ENCODE peak calls at places on chromosome 11, in ten cellular contexts. One of them, this sample, is unnamed.

GRCh38 chr11:64848779-64849599 is 4.5 kb upstream of the CDC42BPG start:
- DNase-seq in sigmoid colon: no peak
- DNase-seq in mammary epithelial cell: no peak
- DNase-seq in dorsolateral prefrontal cortex: no peak
- DNase-seq in neuronal stem cell: no peak
- DNase-seq in heart right ventricle: no peak
- DNase-seq in colonic mucosa: peak; percentile 85
- DNase-seq in PC-9: peak; percentile 88
- DNase-seq in prostate gland: no peak
- DNase-seq in left ventricle myocardium inferior: no peak
- DNase-seq in this sample: no peak

GRCh38 chr11:76613901-76614300 is 56.6 kb downstream of the LRRC32 start:
- DNase-seq in sigmoid colon: peak; percentile 35
- DNase-seq in mammary epithelial cell: no peak
- DNase-seq in dorsolateral prefrontal cortex: peak; percentile 23
- DNase-seq in neuronal stem cell: no peak
- DNase-seq in heart right ventricle: no peak
- DNase-seq in colonic mucosa: no peak
- DNase-seq in PC-9: no peak
- DNase-seq in prostate gland: no peak
- DNase-seq in left ventricle myocardium inferior: no peak
- DNase-seq in this sample: no peak

GRCh38 chr11:64880240-64881001 is 2.0 kb upstream of the EHD1 start:
- DNase-seq in sigmoid colon: no peak
- DNase-seq in mammary epithelial cell: no peak
- DNase-seq in dorsolateral prefrontal cortex: no peak
- DNase-seq in neuronal stem cell: no peak
- DNase-seq in heart right ventricle: no peak
- DNase-seq in colonic mucosa: no peak
- DNase-seq in PC-9: no peak
- DNase-seq in prostate gland: no peak
- DNase-seq in left ventricle myocardium inferior: peak; percentile 52
- DNase-seq in this sample: no peak

GRCh38 chr11:93849751-93850584 is 450 bp downstream of the VSTM5 start:
- DNase-seq in sigmoid colon: no peak
- DNase-seq in mammary epithelial cell: peak; percentile 1
- DNase-seq in dorsolateral prefrontal cortex: peak; percentile 42
- DNase-seq in neuronal stem cell: peak; percentile 5
- DNase-seq in heart right ventricle: peak; percentile 37
- DNase-seq in colonic mucosa: peak; percentile 79
- DNase-seq in PC-9: peak; percentile 37
- DNase-seq in prostate gland: no peak
- DNase-seq in left ventricle myocardium inferior: peak; percentile 22
- DNase-seq in this sample: no peak

GRCh38 chr11:67309166-67309565 is 5.8 kb downstream of the SSH3 start:
- DNase-seq in sigmoid colon: no peak
- DNase-seq in mammary epithelial cell: no peak
- DNase-seq in dorsolateral prefrontal cortex: no peak
- DNase-seq in neuronal stem cell: no peak
- DNase-seq in heart right ventricle: no peak
- DNase-seq in colonic mucosa: no peak
- DNase-seq in PC-9: no peak
- DNase-seq in prostate gland: no peak
- DNase-seq in left ventricle myocardium inferior: no peak
- DNase-seq in this sample: no peak

GRCh38 chr11:35009191-35009940 is 92.9 kb downstream of the PDHX start:
- DNase-seq in sigmoid colon: no peak
- DNase-seq in mammary epithelial cell: peak; percentile 93
- DNase-seq in dorsolateral prefrontal cortex: no peak
- DNase-seq in neuronal stem cell: no peak
- DNase-seq in heart right ventricle: no peak
- DNase-seq in colonic mucosa: peak; percentile 66
- DNase-seq in PC-9: peak; percentile 74
- DNase-seq in prostate gland: peak; percentile 50
- DNase-seq in left ventricle myocardium inferior: no peak
- DNase-seq in this sample: peak; percentile 48

GRCh38 chr11:39461065-39461464 is 1998.4 kb downstream of the LRRC4C start:
- DNase-seq in sigmoid colon: no peak
- DNase-seq in mammary epithelial cell: no peak
- DNase-seq in dorsolateral prefrontal cortex: no peak
- DNase-seq in neuronal stem cell: no peak
- DNase-seq in heart right ventricle: no peak
- DNase-seq in colonic mucosa: no peak
- DNase-seq in PC-9: no peak
- DNase-seq in prostate gland: no peak
- DNase-seq in left ventricle myocardium inferior: no peak
- DNase-seq in this sample: no peak

GRCh38 chr11:107857550-107858216 is 904 bp downstream of the SLC35F2 start:
- DNase-seq in sigmoid colon: peak; percentile 48
- DNase-seq in mammary epithelial cell: peak; percentile 26
- DNase-seq in dorsolateral prefrontal cortex: no peak
- DNase-seq in neuronal stem cell: no peak
- DNase-seq in heart right ventricle: no peak
- DNase-seq in colonic mucosa: peak; percentile 53
- DNase-seq in PC-9: no peak
- DNase-seq in prostate gland: no peak
- DNase-seq in left ventricle myocardium inferior: no peak
- DNase-seq in this sample: no peak

GRCh38 chr11:64364435-64364834 is 5.5 kb downstream of the RPS6KA4 start:
- DNase-seq in sigmoid colon: no peak
- DNase-seq in mammary epithelial cell: no peak
- DNase-seq in dorsolateral prefrontal cortex: no peak
- DNase-seq in neuronal stem cell: no peak
- DNase-seq in heart right ventricle: no peak
- DNase-seq in colonic mucosa: no peak
- DNase-seq in PC-9: no peak
- DNase-seq in prostate gland: no peak
- DNase-seq in left ventricle myocardium inferior: no peak
- DNase-seq in this sample: no peak

DNA sequence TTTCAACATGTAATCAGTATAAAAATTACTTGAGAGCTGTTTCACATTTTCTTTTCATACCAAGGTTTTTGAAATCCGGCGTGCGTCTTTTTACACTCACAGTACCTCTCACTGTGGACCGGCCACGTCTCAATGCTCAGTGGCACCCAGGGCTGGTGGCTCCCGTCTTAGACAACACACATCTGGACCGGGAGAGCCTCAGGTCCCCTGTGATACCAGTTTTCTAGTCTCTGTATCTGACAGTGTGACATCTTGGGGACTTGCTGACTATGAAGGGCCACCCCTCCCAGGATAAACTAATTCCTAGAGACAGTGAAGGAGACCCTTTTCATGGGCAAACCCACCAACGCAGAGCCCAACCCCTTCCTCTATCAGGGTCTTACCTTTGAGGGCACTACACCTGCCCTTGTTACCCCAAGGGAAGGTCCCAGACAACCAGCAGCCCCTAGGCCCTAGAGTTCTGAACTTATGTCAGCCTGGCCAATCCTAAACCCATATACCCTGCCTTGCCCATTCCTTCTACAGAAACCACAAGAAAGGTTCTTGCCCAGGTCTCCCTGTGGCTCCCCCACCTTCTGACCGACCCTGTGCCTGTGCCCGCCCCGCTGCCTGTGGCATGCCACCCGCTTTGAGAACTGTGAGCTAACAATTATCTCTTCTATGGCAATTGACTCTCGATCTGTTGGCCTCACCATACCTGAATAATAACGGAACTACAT is 6.1 kb upstream of the ASCL2 start:
- DNase-seq in sigmoid colon: no peak
- DNase-seq in mammary epithelial cell: no peak
- DNase-seq in dorsolateral prefrontal cortex: no peak
- DNase-seq in neuronal stem cell: no peak
- DNase-seq in heart right ventricle: no peak
- DNase-seq in colonic mucosa: no peak
- DNase-seq in PC-9: no peak
- DNase-seq in prostate gland: no peak
- DNase-seq in left ventricle myocardium inferior: no peak
- DNase-seq in this sample: peak; percentile 17
- H3K27me3 ChIP-seq in sigmoid colon: peaks cover 8% of the 10 kb centered on the region
- H3K27me3 ChIP-seq in mammary epithelial cell: peaks cover 8% of the 10 kb centered on the region
- H3K27me3 ChIP-seq in dorsolateral prefrontal cortex: no peaks in the 10 kb centered on the region
- H3K27me3 ChIP-seq in neuronal stem cell: peaks cover 9% of the 10 kb centered on the region
- H3K27me3 ChIP-seq in heart right ventricle: peaks cover 32% of the 10 kb centered on the region
- H3K27me3 ChIP-seq in colonic mucosa: peaks cover 2% of the 10 kb centered on the region
- H3K27me3 ChIP-seq in PC-9: no peaks in the 10 kb centered on the region
- H3K27me3 ChIP-seq in prostate gland: no peaks in the 10 kb centered on the region
- H3K27me3 ChIP-seq in left ventricle myocardium inferior: peaks cover 43% of the 10 kb centered on the region
- H3K27me3 ChIP-seq in this sample: no peaks in the 10 kb centered on the region

GRCh38 chr11:19768815-19769214 is 56.2 kb downstream of the NAV2 start:
- DNase-seq in sigmoid colon: no peak
- DNase-seq in mammary epithelial cell: no peak
- DNase-seq in dorsolateral prefrontal cortex: no peak
- DNase-seq in neuronal stem cell: no peak
- DNase-seq in heart right ventricle: no peak
- DNase-seq in colonic mucosa: no peak
- DNase-seq in PC-9: no peak
- DNase-seq in prostate gland: no peak
- DNase-seq in left ventricle myocardium inferior: no peak
- DNase-seq in this sample: peak; percentile 33

GRCh38 chr11:19766810-19767209 is 54.2 kb downstream of the NAV2 start:
- DNase-seq in sigmoid colon: no peak
- DNase-seq in mammary epithelial cell: peak; percentile 30
- DNase-seq in dorsolateral prefrontal cortex: no peak
- DNase-seq in neuronal stem cell: no peak
- DNase-seq in heart right ventricle: no peak
- DNase-seq in colonic mucosa: no peak
- DNase-seq in PC-9: no peak
- DNase-seq in prostate gland: no peak
- DNase-seq in left ventricle myocardium inferior: no peak
- DNase-seq in this sample: no peak

GRCh38 chr11:19767691-19768151 is 55.1 kb downstream of the NAV2 start:
- DNase-seq in sigmoid colon: no peak
- DNase-seq in mammary epithelial cell: no peak
- DNase-seq in dorsolateral prefrontal cortex: no peak
- DNase-seq in neuronal stem cell: no peak
- DNase-seq in heart right ventricle: no peak
- DNase-seq in colonic mucosa: no peak
- DNase-seq in PC-9: no peak
- DNase-seq in prostate gland: no peak
- DNase-seq in left ventricle myocardium inferior: no peak
- DNase-seq in this sample: no peak

GRCh38 chr11:19768197-19768596 is 55.6 kb downstream of the NAV2 start:
- DNase-seq in sigmoid colon: no peak
- DNase-seq in mammary epithelial cell: no peak
- DNase-seq in dorsolateral prefrontal cortex: no peak
- DNase-seq in neuronal stem cell: no peak
- DNase-seq in heart right ventricle: no peak
- DNase-seq in colonic mucosa: no peak
- DNase-seq in PC-9: no peak
- DNase-seq in prostate gland: no peak
- DNase-seq in left ventricle myocardium inferior: no peak
- DNase-seq in this sample: peak; percentile 51

DNA sequence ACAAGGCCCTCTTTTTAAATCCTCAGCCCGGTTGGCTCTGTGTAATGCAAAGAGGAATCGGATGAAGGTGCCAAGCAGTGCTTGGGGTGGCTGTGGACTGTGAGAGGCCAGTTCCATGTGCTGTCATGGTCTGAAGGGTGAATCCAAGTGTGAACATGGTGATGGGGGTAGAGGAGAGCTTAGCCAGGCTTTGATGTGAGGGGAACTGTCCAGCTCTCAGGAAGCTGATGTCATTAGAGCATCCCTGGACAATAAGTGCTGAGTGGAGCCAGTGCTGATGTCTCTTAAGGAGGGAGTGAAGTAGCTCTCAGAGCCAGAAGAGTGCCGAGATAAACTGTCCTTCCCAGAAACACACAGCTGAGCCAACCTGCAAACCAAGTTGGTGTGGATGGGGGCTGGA is 53.6 kb downstream of the NAV2 start:
- DNase-seq in sigmoid colon: no peak
- DNase-seq in mammary epithelial cell: no peak
- DNase-seq in dorsolateral prefrontal cortex: no peak
- DNase-seq in neuronal stem cell: no peak
- DNase-seq in heart right ventricle: no peak
- DNase-seq in colonic mucosa: no peak
- DNase-seq in PC-9: no peak
- DNase-seq in prostate gland: no peak
- DNase-seq in left ventricle myocardium inferior: no peak
- DNase-seq in this sample: no peak
- H3K27me3 ChIP-seq in sigmoid colon: no peaks in the 10 kb centered on the region
- H3K27me3 ChIP-seq in mammary epithelial cell: no peaks in the 10 kb centered on the region
- H3K27me3 ChIP-seq in dorsolateral prefrontal cortex: no peaks in the 10 kb centered on the region
- H3K27me3 ChIP-seq in neuronal stem cell: no peaks in the 10 kb centered on the region
- H3K27me3 ChIP-seq in heart right ventricle: no peaks in the 10 kb centered on the region
- H3K27me3 ChIP-seq in colonic mucosa: no peaks in the 10 kb centered on the region
- H3K27me3 ChIP-seq in PC-9: no peaks in the 10 kb centered on the region
- H3K27me3 ChIP-seq in prostate gland: no peaks in the 10 kb centered on the region
- H3K27me3 ChIP-seq in left ventricle myocardium inferior: no peaks in the 10 kb centered on the region
- H3K27me3 ChIP-seq in this sample: no peaks in the 10 kb centered on the region

DNA sequence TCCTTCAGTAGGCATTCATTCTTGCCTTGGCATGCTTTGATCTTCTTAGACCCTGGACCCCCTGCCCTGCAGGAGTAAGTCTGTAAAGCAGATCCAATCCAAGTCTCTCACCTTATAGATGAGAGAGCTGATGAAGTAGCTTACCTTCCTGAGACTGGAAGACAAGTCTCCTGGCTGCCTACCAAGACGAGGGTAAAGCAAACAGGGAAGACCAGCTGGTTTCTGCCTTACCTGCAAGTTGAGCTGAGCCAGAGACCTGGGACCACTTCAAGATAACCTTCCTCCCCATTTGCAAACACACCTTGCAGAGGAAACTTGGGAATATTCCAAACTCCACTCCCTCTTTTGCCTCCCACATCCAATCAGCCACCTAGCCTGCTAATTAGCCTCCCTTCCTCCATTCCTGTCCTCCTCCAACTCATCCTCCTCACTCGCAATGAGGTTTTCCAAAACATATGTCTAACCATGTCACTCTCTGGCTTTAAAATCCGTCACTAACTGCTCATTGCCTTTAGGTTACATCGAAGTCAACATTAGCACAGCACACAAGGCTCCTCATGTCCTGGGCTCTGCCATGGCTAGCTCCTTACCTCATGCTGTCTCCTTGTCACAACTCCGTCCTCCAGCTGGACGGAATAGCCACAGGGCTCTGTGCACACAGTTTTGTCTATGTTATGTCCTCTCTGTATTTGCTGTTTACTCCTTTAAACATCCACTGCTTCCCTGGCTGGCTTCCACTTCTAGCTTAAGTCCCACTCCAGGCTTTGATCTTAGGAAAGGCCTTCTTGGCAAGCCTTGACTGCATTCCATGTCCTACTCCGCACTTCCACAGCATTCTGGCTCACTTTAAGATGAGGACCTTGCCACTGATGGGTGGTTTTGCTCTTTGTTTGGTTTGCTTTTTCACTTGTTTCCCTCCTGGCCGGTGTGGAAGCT is 23.2 kb upstream of the ROBO3 start:
- DNase-seq in sigmoid colon: no peak
- DNase-seq in mammary epithelial cell: no peak
- DNase-seq in dorsolateral prefrontal cortex: no peak
- DNase-seq in neuronal stem cell: no peak
- DNase-seq in heart right ventricle: no peak
- DNase-seq in colonic mucosa: no peak
- DNase-seq in PC-9: no peak
- DNase-seq in prostate gland: no peak
- DNase-seq in left ventricle myocardium inferior: no peak
- DNase-seq in this sample: peak; percentile 57
- H3K27me3 ChIP-seq in sigmoid colon: peaks cover 51% of the 10 kb centered on the region
- H3K27me3 ChIP-seq in mammary epithelial cell: peaks cover 61% of the 10 kb centered on the region
- H3K27me3 ChIP-seq in dorsolateral prefrontal cortex: peaks cover 3% of the 10 kb centered on the region
- H3K27me3 ChIP-seq in neuronal stem cell: peaks cover 11% of the 10 kb centered on the region
- H3K27me3 ChIP-seq in heart right ventricle: peaks cover 98% of the 10 kb centered on the region
- H3K27me3 ChIP-seq in colonic mucosa: peaks cover 87% of the 10 kb centered on the region
- H3K27me3 ChIP-seq in PC-9: peaks cover 58% of the 10 kb centered on the region
- H3K27me3 ChIP-seq in prostate gland: peaks cover 28% of the 10 kb centered on the region
- H3K27me3 ChIP-seq in left ventricle myocardium inferior: peaks cover 95% of the 10 kb centered on the region
- H3K27me3 ChIP-seq in this sample: peaks cover 3% of the 10 kb centered on the region

GRCh38 chr11:10293423-10294288 is at the start of gene SBF2:
- DNase-seq in sigmoid colon: peak; percentile 95
- DNase-seq in mammary epithelial cell: peak; percentile 86
- DNase-seq in dorsolateral prefrontal cortex: peak; percentile 89
- DNase-seq in neuronal stem cell: peak; percentile 91
- DNase-seq in heart right ventricle: peak; percentile 90
- DNase-seq in colonic mucosa: peak; percentile 85
- DNase-seq in PC-9: peak; percentile 84
- DNase-seq in prostate gland: peak; percentile 81
- DNase-seq in left ventricle myocardium inferior: peak; percentile 86
- DNase-seq in this sample: peak; percentile 69
- H3K27me3 ChIP-seq in sigmoid colon: no peaks in the 10 kb centered on the region
- H3K27me3 ChIP-seq in mammary epithelial cell: no peaks in the 10 kb centered on the region
- H3K27me3 ChIP-seq in dorsolateral prefrontal cortex: no peaks in the 10 kb centered on the region
- H3K27me3 ChIP-seq in neuronal stem cell: no peaks in the 10 kb centered on the region
- H3K27me3 ChIP-seq in heart right ventricle: no peaks in the 10 kb centered on the region
- H3K27me3 ChIP-seq in colonic mucosa: no peaks in the 10 kb centered on the region
- H3K27me3 ChIP-seq in PC-9: no peaks in the 10 kb centered on the region
- H3K27me3 ChIP-seq in prostate gland: no peaks in the 10 kb centered on the region
- H3K27me3 ChIP-seq in left ventricle myocardium inferior: no peaks in the 10 kb centered on the region
- H3K27me3 ChIP-seq in this sample: no peaks in the 10 kb centered on the region

This sample was measured in lung.